ENCODE peak calls at places on chromosome 16, in five cellular contexts. M is OCI-LY7, H is PC-9, A is neural progenitor cell, L is fibroblast of lung. O is an unnamed sample. For H3K36me3, the result is how much of the 10 kb centered on the place peaks cover.

GRCh38 chr16:64225696-64226095 is 896.2 kb downstream of the CDH11 start:
- DNase-seq in A (no peak), M (peak), L (no peak), H (no peak), O (no peak)

GRCh38 chr16:89506791-89507191 is 1.4 kb upstream of the SPG7 start:
- DNase-seq in M (peak), A (no peak), L (no peak), H (no peak), O (no peak)

GRCh38 chr16:74480150-74481029 is 59.1 kb upstream of the CLEC18B start:
- DNase-seq in M (no peak), H (peak), L (peak), A (peak), O (no peak)

GRCh38 chr16:17227278-17227677 is 243.5 kb downstream of the XYLT1 start:
- DNase-seq in L (no peak), A (no peak), M (no peak), H (no peak), O (no peak)

GRCh38 chr16:58628845-58629680 is 563 bp downstream of the CNOT1 start:
- DNase-seq in L (peak), M (peak), H (no peak), A (peak), O (peak)

GRCh38 chr16:3915438-3916250 is 35.1 kb upstream of the CREBBP start:
- DNase-seq in L (no peak), A (no peak), M (no peak), H (no peak), O (no peak)

GRCh38 chr16:19696961-19697360 is 21.1 kb downstream of the KNOP1 start:
- DNase-seq in M (no peak), H (no peak), A (no peak), L (no peak), O (no peak)

GRCh38 chr16:66934138-66934838 is at the start of gene CIAO2B:
- DNase-seq in M (peak), H (peak), L (peak), A (peak), O (no peak)

GRCh38 chr16:27597361-27597760 is 47.4 kb downstream of the KATNIP start:
- DNase-seq in L (no peak), A (no peak), H (no peak), M (no peak), O (no peak)

GRCh38 chr16:81888520-81889394 is 109.7 kb downstream of the PLCG2 start:
- DNase-seq in H (peak), A (no peak), M (no peak), L (peak), O (no peak)

GRCh38 chr16:842061-842476 is 41.5 kb upstream of the GNG13 start:
- DNase-seq in M (no peak), L (no peak), H (no peak), A (no peak), O (no peak)

GRCh38 chr16:29311636-29312344 is 94.7 kb downstream of the NPIPB11 start:
- DNase-seq in H (no peak), A (no peak), L (no peak), M (no peak), O (no peak)

GRCh38 chr16:86934581-86935322 is 356.4 kb downstream of the FOXL1 start:
- DNase-seq in A (no peak), L (no peak), H (no peak), M (no peak), O (no peak)

GRCh38 chr16:15949210-15950166 is at the start of gene ABCC1:
- DNase-seq in H (no peak), A (peak), L (no peak), M (peak), O (no peak)

GRCh38 chr16:52090080-52090479 is 456.9 kb downstream of the TOX3 start:
- DNase-seq in L (no peak), H (no peak), A (no peak), M (no peak), O (no peak)

GRCh38 chr16:6105115-6105514 is 1007.5 kb upstream of the EEF2KMT start:
- DNase-seq in A (no peak), H (no peak), M (no peak), L (no peak), O (no peak)

GRCh38 chr16:13554643-13555042 is 365.3 kb upstream of the ERCC4 start:
- DNase-seq in L (no peak), M (no peak), A (no peak), H (no peak), O (no peak)

GRCh38 chr16:14001521-14001920 is 69.6 kb upstream of the MRTFB start:
- DNase-seq in M (no peak), H (no peak), A (no peak), L (no peak), O (no peak)

GRCh38 chr16:27828671-27829070 is 234.8 kb downstream of the GSG1L start:
- DNase-seq in A (no peak), M (no peak), L (no peak), H (no peak), O (no peak)

GRCh38 chr16:19812986-19813385 is 71.7 kb downstream of the GPRC5B start:
- DNase-seq in M (no peak), A (no peak), L (no peak), H (no peak), O (no peak)

GRCh38 chr16:49352923-49353322 is 20.7 kb upstream of the C16orf78 start:
- DNase-seq in A (peak), L (no peak), M (peak), H (no peak), O (no peak)

GRCh38 chr16:50505115-50505514 is 43.1 kb upstream of the NKD1 start:
- DNase-seq in M (no peak), L (no peak), A (no peak), H (no peak), O (no peak)

GRCh38 chr16:4283939-4284338 is 11.1 kb upstream of the TFAP4 start:
- DNase-seq in A (no peak), M (no peak), H (peak), L (peak), O (no peak)

GRCh38 chr16:12639044-12639443 is 164.6 kb downstream of the CPPED1 start:
- DNase-seq in H (peak), L (no peak), A (no peak), M (no peak), O (no peak)

GRCh38 chr16:75483222-75483621 is 12.0 kb downstream of the CHST6 start:
- DNase-seq in A (no peak), L (no peak), H (peak), M (no peak), O (no peak)
- H3K27ac ChIP-seq in A (no peak), L (no peak), H (peak), M (no peak), O (no peak)

GRCh38 chr16:84583995-84584394 is 33.9 kb downstream of the COTL1 start:
- DNase-seq in A (no peak), L (no peak), M (no peak), H (no peak), O (no peak)

GRCh38 chr16:84584678-84585077 is 33.2 kb downstream of the COTL1 start:
- DNase-seq in L (no peak), H (no peak), A (no peak), M (no peak), O (no peak)

GRCh38 chr16:84585472-84585871 is 32.4 kb downstream of the COTL1 start:
- DNase-seq in A (no peak), H (no peak), M (peak), L (no peak), O (no peak)

GRCh38 chr16:84581161-84581560 is 36.7 kb downstream of the COTL1 start:
- DNase-seq in M (no peak), H (no peak), L (no peak), A (no peak), O (no peak)

DNA sequence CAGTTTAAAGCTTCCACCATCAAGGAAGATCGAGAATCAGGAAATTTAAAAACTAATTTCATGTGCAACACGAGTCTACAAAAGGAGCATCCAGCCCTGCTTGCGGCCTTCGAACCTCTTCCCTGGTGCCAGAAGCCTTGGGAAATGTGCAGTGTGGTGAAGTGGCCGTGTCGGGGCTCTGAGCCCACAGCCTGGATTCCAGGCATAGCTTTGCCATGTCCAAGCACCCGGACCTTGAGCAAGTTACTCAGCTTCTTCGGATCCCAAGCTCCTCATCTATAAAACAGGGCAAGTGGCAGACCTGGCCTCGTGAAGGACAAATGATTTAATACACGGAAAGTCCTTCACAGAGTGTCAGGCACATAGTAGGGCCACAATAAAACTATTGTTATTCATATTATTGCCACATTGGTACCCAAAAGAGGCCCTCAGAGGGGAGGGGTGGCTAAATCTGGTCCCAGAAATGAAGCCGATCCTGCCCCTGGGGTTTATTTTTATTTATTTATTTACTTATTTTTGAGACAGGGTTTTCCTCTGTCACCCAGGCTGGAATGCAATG is 34.8 kb downstream of the COTL1 start:
- DNase-seq in A (no peak), M (no peak), L (peak), H (no peak), O (no peak)
- H3K36me3 ChIP-seq in A (under half), M (half or more), L (under half), H (under half), O (under half)

GRCh38 chr16:2592786-2593185 is 55.0 kb downstream of the PDPK1 start:
- DNase-seq in H (no peak), A (no peak), L (no peak), M (no peak), O (no peak)
- H3K27ac ChIP-seq in H (no peak), A (no peak), L (no peak), M (no peak), O (no peak)

DNA sequence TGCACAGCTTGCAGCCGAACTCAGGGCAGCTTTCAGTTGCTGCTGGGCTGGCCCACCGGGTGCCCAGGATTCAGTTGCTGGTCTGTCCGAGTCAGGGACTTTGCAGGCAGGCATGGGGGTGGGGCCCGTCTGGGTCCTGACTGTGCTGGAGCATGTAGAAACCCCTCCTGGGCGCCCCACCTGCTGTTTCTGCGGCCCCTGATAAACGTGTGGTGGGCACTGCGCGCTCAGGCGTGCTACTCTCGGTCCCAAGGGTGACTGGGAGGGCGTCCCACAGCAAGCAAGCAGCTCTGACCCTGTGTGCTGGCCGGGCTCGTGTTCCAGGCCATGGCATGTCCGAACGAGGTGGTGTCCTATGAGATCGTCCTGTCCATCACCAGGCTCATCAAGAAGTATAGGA is 12.6 kb downstream of the TSC2 start:
- DNase-seq in L (no peak), H (no peak), A (no peak), M (no peak), O (no peak)
- H3K36me3 ChIP-seq in L (under half), H (under half), A (under half), M (under half), O (under half)

DNA sequence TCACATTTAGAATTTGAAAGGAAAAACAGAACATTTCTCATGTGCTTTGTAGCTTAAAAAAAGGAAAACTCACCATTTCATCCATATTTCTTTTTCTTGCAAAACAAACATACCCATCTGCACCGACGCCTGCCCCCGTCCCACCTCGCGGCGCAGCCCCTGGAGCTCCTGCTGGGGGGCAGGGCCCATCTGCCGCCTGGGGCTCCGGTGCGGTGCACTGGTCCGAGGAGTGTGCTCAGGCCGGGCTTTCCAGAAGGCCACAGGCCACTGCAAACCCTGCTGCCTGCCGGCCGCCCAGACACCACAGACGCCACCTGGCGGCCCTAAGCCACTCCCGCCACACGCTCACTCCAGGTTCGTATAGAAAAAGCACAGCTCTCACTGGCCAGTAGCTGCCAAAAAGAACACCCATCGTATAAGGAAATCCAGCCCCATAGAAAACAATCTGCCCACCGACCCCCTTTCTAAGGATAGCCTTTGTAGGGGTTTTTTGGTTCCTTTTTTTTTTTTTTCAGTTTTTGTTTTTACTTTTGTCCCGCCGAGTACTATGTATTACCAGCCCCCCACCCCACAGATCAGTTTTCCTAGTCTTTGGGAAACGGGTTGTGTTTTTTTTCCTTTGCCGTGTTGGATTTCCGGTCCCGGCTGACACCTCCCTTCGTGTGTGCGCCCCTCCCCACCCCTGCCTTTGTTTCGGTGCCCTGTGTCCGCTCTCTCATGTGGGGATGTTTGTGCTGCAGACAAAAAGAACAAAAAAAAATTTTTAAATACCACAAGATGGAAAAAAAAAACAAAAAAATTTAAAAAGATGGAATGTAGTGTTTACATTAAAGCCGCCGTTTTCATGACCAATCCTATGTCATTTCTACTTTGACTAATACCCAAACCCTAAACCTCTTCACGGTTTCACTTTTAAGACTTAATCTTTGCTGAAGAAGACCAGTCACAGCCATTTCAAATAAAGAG is 68.8 kb downstream of the AMFR start:
- DNase-seq in L (peak), A (peak), M (peak), H (peak), O (no peak)
- H3K27ac ChIP-seq in L (peak), A (no peak), M (no peak), H (peak), O (peak)

O was measured in thoracic aorta.